ENCODE peak calls at places on chromosomes 3 and 15, in seven cellular contexts. E is progenitor cell of endocrine pancreas; V is GM23338; L is H7; F is CD8-positive, alpha-beta memory T cell; R is Daoy; Q is HEK293T. K is an unnamed sample.

GRCh38 chr15:29268706-29269484 is 727 bp downstream of the NSMCE3 start:
- DNase-seq in V (peak), L (peak), E (peak), F (peak), R (peak), Q (peak), K (peak)

GRCh38 chr3:142896201-142896755 is 7.4 kb upstream of the PCOLCE2 start:
- DNase-seq in Q (no peak), E (no peak), F (no peak), L (no peak), R (peak), V (no peak), K (no peak)

GRCh38 chr15:35886765-35887164 is 340.8 kb upstream of the DPH6 start:
- DNase-seq in F (no peak), L (no peak), R (no peak), E (no peak), V (no peak), Q (no peak), K (no peak)

GRCh38 chr3:49799761-49800160 is at the start of gene CDHR4:
- DNase-seq in E (no peak), F (no peak), L (peak), R (no peak), Q (no peak), V (no peak), K (no peak)

GRCh38 chr3:13829311-13829710 is 50.6 kb downstream of the WNT7A start:
- DNase-seq in Q (no peak), F (no peak), L (no peak), R (no peak), V (no peak), E (no peak), K (no peak)

GRCh38 chr3:14256561-14257342 is 78.1 kb downstream of the LSM3 start:
- DNase-seq in F (no peak), Q (no peak), L (peak), V (peak), R (no peak), E (no peak), K (no peak)

GRCh38 chr3:121793078-121793477 is 41.8 kb downstream of the IQCB1 start:
- DNase-seq in R (no peak), L (no peak), F (no peak), Q (no peak), V (no peak), E (no peak), K (no peak)

GRCh38 chr3:9598783-9599387 is 45.3 kb upstream of the LHFPL4 start:
- DNase-seq in E (no peak), F (no peak), Q (no peak), V (no peak), L (no peak), R (no peak), K (no peak)

GRCh38 chr15:76309561-76310330 is 1.5 kb downstream of the ETFA start:
- DNase-seq in L (no peak), F (no peak), V (no peak), Q (no peak), R (no peak), E (no peak), K (no peak)

GRCh38 chr15:54305138-54305537 is 326.9 kb downstream of the UNC13C start:
- DNase-seq in R (no peak), Q (no peak), V (no peak), F (no peak), E (no peak), L (no peak), K (no peak)

K was measured in activated CD4-positive, CD25-positive, alpha-beta regulatory T cell.